ENCODE peak calls at places on chromosomes 6 and 20, in five cellular contexts. L is neural progenitor cell, W is PC-3, H is PC-9, I is mammary epithelial cell. Q is an unnamed sample. For H3K36me3 and H3K9me3, the result is how much of the 10 kb centered on the place peaks cover.

GRCh38 chr20:64239449-64240242 is 15.9 kb upstream of the PCMTD2 start:
- DNase-seq in L (no peak), W (no peak), H (no peak), I (no peak), Q (no peak)

GRCh38 chr6:161219336-161220079 is 54.4 kb downstream of the AGPAT4 start:
- DNase-seq in L (no peak), W (no peak), H (no peak), I (no peak), Q (no peak)

GRCh38 chr6:160382946-160383345 is 34.8 kb downstream of the SLC22A3 start:
- DNase-seq in L (no peak), W (no peak), H (no peak), I (no peak), Q (no peak)

GRCh38 chr6:781350-781961 is 88.5 kb upstream of the EXOC2 start:
- DNase-seq in L (no peak), W (no peak), H (no peak), I (no peak), Q (no peak)

GRCh38 chr20:40945754-40946451 is 82.7 kb upstream of the TOP1 start:
- DNase-seq in L (peak), W (peak), H (peak), I (no peak), Q (peak)

GRCh38 chr6:99473730-99474129 is 41.5 kb downstream of the USP45 start:
- DNase-seq in L (no peak), W (no peak), H (no peak), I (no peak), Q (no peak)

GRCh38 chr6:2155206-2155605 is 90.2 kb downstream of the GMDS start:
- DNase-seq in L (no peak), W (no peak), H (no peak), I (no peak), Q (no peak)

GRCh38 chr20:31945790-31946189 is 6.1 kb downstream of the PDRG1 start:
- DNase-seq in L (no peak), W (no peak), H (no peak), I (no peak), Q (no peak)

GRCh38 chr20:37935435-37935834 is 32.5 kb downstream of the VSTM2L start:
- DNase-seq in L (no peak), W (no peak), H (no peak), I (no peak), Q (no peak)

GRCh38 chr6:5139828-5140771 is 55.0 kb downstream of the PPP1R3G start:
- DNase-seq in L (no peak), W (no peak), H (no peak), I (no peak), Q (peak)

GRCh38 chr20:64236137-64237088 is 19.1 kb upstream of the PCMTD2 start:
- DNase-seq in L (no peak), W (no peak), H (no peak), I (no peak), Q (no peak)

GRCh38 chr6:106608080-106608668 is 21.1 kb downstream of the RTN4IP1 start:
- DNase-seq in L (peak), W (peak), H (peak), I (peak), Q (peak)

GRCh38 chr6:68642081-68642480 is 7.0 kb downstream of the ADGRB3 start:
- DNase-seq in L (no peak), W (no peak), H (no peak), I (no peak), Q (no peak)

GRCh38 chr6:80316655-80317332 is 210.3 kb downstream of the BCKDHB start:
- DNase-seq in L (peak), W (no peak), H (no peak), I (no peak), Q (no peak)

GRCh38 chr20:25039697-25040437 is 18.1 kb downstream of the ACSS1 start:
- DNase-seq in L (no peak), W (peak), H (peak), I (peak), Q (no peak)

GRCh38 chr20:23998392-23998791 is 9.8 kb upstream of the GGTLC1 start:
- DNase-seq in L (no peak), W (no peak), H (no peak), I (no peak), Q (no peak)

GRCh38 chr20:32830437-32830836 is 10.7 kb downstream of the MAPRE1 start:
- DNase-seq in L (no peak), W (no peak), H (no peak), I (no peak), Q (no peak)

GRCh38 chr6:1778693-1779235 is 169.0 kb downstream of the FOXC1 start:
- DNase-seq in L (no peak), W (no peak), H (no peak), I (no peak), Q (no peak)

GRCh38 chr20:40390654-40391053 is 298.4 kb downstream of the MAFB start:
- DNase-seq in L (no peak), W (no peak), H (no peak), I (no peak), Q (no peak)

GRCh38 chr6:14121936-14122344 is 4.4 kb downstream of the CD83 start:
- DNase-seq in L (no peak), W (no peak), H (no peak), I (no peak), Q (peak)

GRCh38 chr20:37345339-37346231 is at the start of gene SRC:
- DNase-seq in L (peak), W (peak), H (peak), I (peak), Q (peak)

GRCh38 chr6:17979479-17979878 is 8.0 kb downstream of the KIF13A start:
- DNase-seq in L (no peak), W (no peak), H (no peak), I (no peak), Q (no peak)

GRCh38 chr6:135299256-135299655 is 118.1 kb downstream of the MYB start:
- DNase-seq in L (no peak), W (peak), H (no peak), I (no peak), Q (no peak)

GRCh38 chr20:22438926-22439325 is 145.4 kb downstream of the FOXA2 start:
- DNase-seq in L (peak), W (peak), H (no peak), I (no peak), Q (peak)

GRCh38 chr6:44696686-44697085 is 309.2 kb downstream of the CDC5L start:
- DNase-seq in L (no peak), W (no peak), H (no peak), I (no peak), Q (no peak)

GRCh38 chr6:30317913-30318589 is 8.7 kb upstream of the TRIM39 start:
- DNase-seq in L (no peak), W (no peak), H (no peak), I (no peak), Q (no peak)
- H3K36me3 ChIP-seq in L (under half), W (under half), H (under half), I (under half), Q (under half)

GRCh38 chr20:34061695-34062094 is 50.3 kb downstream of the EIF2S2 start:
- DNase-seq in L (no peak), W (no peak), H (no peak), I (no peak), Q (no peak)

GRCh38 chr20:34060970-34061369 is 51.1 kb downstream of the EIF2S2 start:
- DNase-seq in L (no peak), W (no peak), H (no peak), I (no peak), Q (no peak)

GRCh38 chr20:34065260-34065659 is 46.8 kb downstream of the EIF2S2 start:
- DNase-seq in L (no peak), W (peak), H (no peak), I (peak), Q (no peak)

GRCh38 chr20:34064286-34064685 is 47.8 kb downstream of the EIF2S2 start:
- DNase-seq in L (no peak), W (no peak), H (no peak), I (no peak), Q (no peak)

DNA sequence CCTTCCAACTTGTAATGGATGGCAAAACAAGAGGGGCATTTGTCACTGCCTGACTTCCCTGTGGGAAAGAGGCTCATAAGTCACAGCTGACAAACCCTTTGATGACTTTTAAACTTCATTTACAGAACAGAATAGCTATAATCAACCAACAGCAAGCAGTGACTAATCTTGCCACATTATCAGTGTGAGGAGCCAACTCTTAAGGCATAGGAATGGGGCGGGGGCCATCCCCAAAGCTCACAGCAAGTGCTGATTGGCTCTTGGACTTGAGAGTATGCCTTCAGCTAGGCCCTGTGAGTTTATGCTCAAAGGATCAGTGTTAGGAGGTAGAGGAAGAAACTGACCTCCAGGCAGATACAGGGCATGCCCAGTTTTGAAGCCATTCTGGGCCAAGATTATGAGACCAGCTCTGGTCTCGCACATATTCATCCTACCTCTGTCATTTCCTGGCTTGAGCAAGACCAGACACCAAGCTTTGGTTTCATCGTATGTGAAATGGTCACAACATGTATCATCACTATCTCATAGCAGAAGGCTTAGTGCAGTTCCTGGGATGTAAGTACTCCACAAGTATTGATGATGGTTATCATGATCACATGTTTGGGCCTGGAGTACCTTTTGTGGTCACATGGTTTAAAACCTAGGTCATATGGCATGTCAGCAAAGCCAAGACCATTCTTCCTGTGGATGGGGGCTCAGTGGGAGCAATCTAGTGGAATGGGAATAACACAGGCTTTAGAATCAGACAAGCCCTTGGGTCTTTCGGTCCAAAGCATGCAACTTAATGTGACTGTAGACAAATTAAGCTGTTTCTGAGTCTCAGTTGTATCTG is 49.2 kb downstream of the EIF2S2 start:
- DNase-seq in L (no peak), W (no peak), H (no peak), I (peak), Q (no peak)
- H3K9me3 ChIP-seq in L (under half), W (under half), H (under half), I (under half), Q (under half)

GRCh38 chr20:986733-987355 is 15.3 kb downstream of the RSPO4 start:
- DNase-seq in L (no peak), W (peak), H (no peak), I (peak), Q (no peak)

GRCh38 chr20:987677-988076 is 14.4 kb downstream of the RSPO4 start:
- DNase-seq in L (no peak), W (no peak), H (no peak), I (no peak), Q (no peak)

GRCh38 chr20:990293-990959 is 11.7 kb downstream of the RSPO4 start:
- DNase-seq in L (no peak), W (no peak), H (no peak), I (no peak), Q (no peak)

GRCh38 chr20:992801-993535 is 9.1 kb downstream of the RSPO4 start:
- DNase-seq in L (no peak), W (no peak), H (no peak), I (no peak), Q (no peak)

GRCh38 chr20:991850-992249 is 10.3 kb downstream of the RSPO4 start:
- DNase-seq in L (no peak), W (no peak), H (no peak), I (no peak), Q (peak)
- H2AFZ ChIP-seq in L (no peak), W (no peak), H (no peak), I (no peak), Q (no peak)

GRCh38 chr20:10519361-10520048 is 84.4 kb downstream of the SLX4IP start:
- DNase-seq in L (no peak), W (peak), H (no peak), I (peak), Q (no peak)

GRCh38 chr20:10521836-10522235 is 86.7 kb downstream of the SLX4IP start:
- DNase-seq in L (no peak), W (no peak), H (no peak), I (no peak), Q (no peak)

GRCh38 chr20:10522328-10522727 is 87.2 kb downstream of the SLX4IP start:
- DNase-seq in L (no peak), W (no peak), H (no peak), I (no peak), Q (no peak)

GRCh38 chr20:10523438-10523837 is 88.3 kb downstream of the SLX4IP start:
- DNase-seq in L (no peak), W (peak), H (no peak), I (no peak), Q (no peak)

GRCh38 chr20:10521068-10521834 is 86.1 kb downstream of the SLX4IP start:
- DNase-seq in L (peak), W (peak), H (no peak), I (peak), Q (no peak)
- H3K36me3 ChIP-seq in L (under half), W (under half), H (under half), I (under half), Q (under half)

GRCh38 chr6:137181876-137182653 is 8.6 kb upstream of the IL22RA2 start:
- DNase-seq in L (no peak), W (no peak), H (no peak), I (no peak), Q (no peak)
- H3K9me3 ChIP-seq in L (under half), W (under half), H (under half), I (under half), Q (under half)

GRCh38 chr20:45909817-45910669 is 1.9 kb downstream of the PLTP start:
- DNase-seq in L (no peak), W (no peak), H (no peak), I (no peak), Q (no peak)

GRCh38 chr20:45911486-45912343 is at the start of gene PLTP:
- DNase-seq in L (peak), W (peak), H (peak), I (no peak), Q (peak)

GRCh38 chr20:45910670-45911485 is 1.1 kb downstream of the PLTP start:
- DNase-seq in L (peak), W (peak), H (peak), I (peak), Q (peak)

GRCh38 chr20:45913105-45913504 is 1.1 kb upstream of the PLTP start:
- DNase-seq in L (no peak), W (no peak), H (no peak), I (no peak), Q (no peak)

DNA sequence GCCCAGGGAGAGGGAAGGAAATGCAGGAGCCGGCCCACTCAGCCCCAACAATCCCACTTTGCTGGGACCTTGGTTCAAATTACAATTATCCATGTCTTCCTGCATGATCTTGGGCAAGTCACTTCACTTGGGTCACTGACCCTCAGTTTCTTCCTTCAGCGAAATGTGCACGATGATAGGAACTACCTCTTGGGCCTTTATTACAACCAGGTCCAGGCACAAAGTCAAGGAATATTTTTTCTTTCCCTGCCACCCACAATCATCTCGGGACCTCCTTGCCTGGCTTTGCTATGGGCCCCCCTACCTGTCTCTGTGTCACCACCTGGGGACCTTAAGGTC is 358 bp upstream of the PLTP start:
- DNase-seq in L (no peak), W (no peak), H (no peak), I (no peak), Q (no peak)
- H2AFZ ChIP-seq in L (peak), W (peak), H (peak), I (peak), Q (peak)

GRCh38 chr6:43070028-43070632 is 6.0 kb upstream of the PTK7 start:
- DNase-seq in L (peak), W (peak), H (peak), I (peak), Q (peak)
- H3K36me3 ChIP-seq in L (under half), W (under half), H (under half), I (under half), Q (under half)

Q was measured in Karpas-422.